ENCODE peak calls at places on chromosomes 12 and 14, in seven cellular contexts. J is suprapubic skin, M is HepG2, W is H1, B is sigmoid colon, V is transverse colon, P is stomach. L is an unnamed sample.

GRCh38 chr14:56351861-56352260 is 227.7 kb upstream of the TMEM260 start:
- DNase-seq in J (no peak), M (no peak), W (no peak), B (no peak), V (no peak), P (no peak), L (no peak)

GRCh38 chr12:121495746-121496145 is 85.1 kb downstream of the KDM2B start:
- DNase-seq in J (no peak), M (no peak), W (no peak), B (no peak), V (no peak), P (no peak), L (no peak)

GRCh38 chr12:98698603-98699463 is 53.7 kb downstream of the APAF1 start:
- DNase-seq in J (no peak), M (peak), W (no peak), B (peak), V (peak), P (peak), L (no peak)

GRCh38 chr14:52061380-52061779 is 7.5 kb downstream of the NID2 start:
- DNase-seq in J (no peak), M (no peak), W (no peak), B (peak), V (no peak), P (no peak), L (peak)

GRCh38 chr12:116385486-116386217 is 108.2 kb upstream of the MED13L start:
- DNase-seq in J (no peak), M (peak), W (no peak), B (no peak), V (no peak), P (no peak), L (no peak)

GRCh38 chr14:28609228-28609828 is 157.3 kb upstream of the FOXG1 start:
- DNase-seq in J (no peak), M (peak), W (peak), B (no peak), V (peak), P (peak), L (no peak)

GRCh38 chr12:58814036-58814435 is 106.3 kb downstream of the LRIG3 start:
- DNase-seq in J (no peak), M (no peak), W (no peak), B (no peak), V (no peak), P (no peak), L (no peak)

GRCh38 chr14:103372552-103373304 is 12.5 kb upstream of the MARK3 start:
- DNase-seq in J (no peak), M (peak), W (no peak), B (peak), V (no peak), P (peak), L (no peak)

GRCh38 chr14:103880334-103880985 is 33.1 kb upstream of the PPP1R13B start:
- DNase-seq in J (peak), M (no peak), W (no peak), B (peak), V (peak), P (peak), L (peak)

GRCh38 chr12:22415342-22416309 is 81.1 kb upstream of the ST8SIA1 start:
- DNase-seq in J (no peak), M (no peak), W (no peak), B (no peak), V (no peak), P (peak), L (no peak)
- TF ChIP-seq POLR2AphosphoS5 in J (no peak), M (no peak), W (no peak), B (no peak), V (no peak), P (no peak), L (no peak)

GRCh38 chr12:52230364-52231281 is 2.4 kb upstream of the KRT7 start:
- DNase-seq in J (peak), M (no peak), W (no peak), B (peak), V (no peak), P (no peak), L (no peak)
- TF ChIP-seq EP300 in J (no peak), M (no peak), W (peak), B (no peak), V (no peak), P (no peak), L (no peak)

DNA sequence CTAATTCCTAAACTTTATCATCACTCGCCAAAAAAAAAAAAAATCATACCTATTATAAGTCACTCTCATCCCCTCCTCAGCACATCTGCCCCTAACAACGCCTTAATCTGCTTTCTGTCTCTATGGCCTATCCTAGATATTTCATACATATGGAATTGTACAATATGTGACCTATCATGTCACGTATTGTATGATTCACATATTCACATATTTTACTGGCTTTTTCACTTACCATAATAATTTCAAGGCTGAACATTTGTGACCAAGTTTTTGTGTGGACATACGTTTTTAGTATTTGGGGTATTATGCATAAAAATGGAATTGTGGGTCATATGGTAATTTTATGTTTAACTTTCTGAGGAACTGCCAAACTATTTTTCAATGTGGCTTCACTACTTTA is 400.7 kb downstream of the DAD1 start:
- DNase-seq in J (no peak), M (no peak), W (no peak), B (no peak), V (no peak), P (no peak), L (no peak)
- TF ChIP-seq POLR2AphosphoS5 in J (no peak), M (no peak), W (no peak), B (no peak), V (no peak), P (no peak), L (no peak)

DNA sequence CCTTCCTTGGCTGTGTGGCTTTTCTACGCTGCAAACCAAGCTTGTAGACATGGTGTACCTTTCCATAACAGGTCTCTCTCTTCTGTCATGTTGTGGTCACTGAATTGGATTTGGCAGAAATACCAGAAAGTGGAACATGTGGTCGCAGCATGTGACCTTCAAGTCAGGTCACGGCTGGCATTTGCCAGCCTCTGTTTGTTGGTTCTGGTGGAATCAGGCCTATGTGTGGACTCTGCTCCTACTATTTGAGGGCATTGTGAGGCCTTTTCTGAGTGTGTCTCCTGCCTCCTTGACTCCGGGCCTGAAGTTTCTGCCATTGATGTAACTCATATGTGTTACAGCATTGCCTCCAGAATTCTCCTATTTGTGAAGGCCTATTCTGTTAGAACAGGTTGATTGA is 116.7 kb downstream of the CACNA1C start:
- DNase-seq in J (no peak), M (peak), W (no peak), B (peak), V (no peak), P (no peak), L (no peak)
- TF ChIP-seq EP300 in J (no peak), M (no peak), W (no peak), B (no peak), V (no peak), P (no peak), L (no peak)

GRCh38 chr12:117686911-117687377 is 281.8 kb downstream of the KSR2 start:
- DNase-seq in J (peak), M (peak), W (no peak), B (peak), V (peak), P (no peak), L (no peak)
- TF ChIP-seq POLR2AphosphoS5 in J (no peak), M (no peak), W (no peak), B (no peak), V (no peak), P (no peak), L (no peak)

GRCh38 chr12:57087689-57088441 is 1.0 kb upstream of the NAB2 start:
- DNase-seq in J (peak), M (peak), W (no peak), B (peak), V (peak), P (peak), L (peak)

GRCh38 chr12:57090456-57090855 is 1.5 kb downstream of the NAB2 start:
- DNase-seq in J (no peak), M (no peak), W (no peak), B (peak), V (no peak), P (no peak), L (no peak)

GRCh38 chr12:57090924-57091632 is 2.2 kb downstream of the NAB2 start:
- DNase-seq in J (peak), M (no peak), W (no peak), B (peak), V (no peak), P (no peak), L (no peak)

GRCh38 chr12:57088442-57089258 is at the start of gene NAB2:
- DNase-seq in J (peak), M (peak), W (no peak), B (peak), V (peak), P (peak), L (peak)

DNA sequence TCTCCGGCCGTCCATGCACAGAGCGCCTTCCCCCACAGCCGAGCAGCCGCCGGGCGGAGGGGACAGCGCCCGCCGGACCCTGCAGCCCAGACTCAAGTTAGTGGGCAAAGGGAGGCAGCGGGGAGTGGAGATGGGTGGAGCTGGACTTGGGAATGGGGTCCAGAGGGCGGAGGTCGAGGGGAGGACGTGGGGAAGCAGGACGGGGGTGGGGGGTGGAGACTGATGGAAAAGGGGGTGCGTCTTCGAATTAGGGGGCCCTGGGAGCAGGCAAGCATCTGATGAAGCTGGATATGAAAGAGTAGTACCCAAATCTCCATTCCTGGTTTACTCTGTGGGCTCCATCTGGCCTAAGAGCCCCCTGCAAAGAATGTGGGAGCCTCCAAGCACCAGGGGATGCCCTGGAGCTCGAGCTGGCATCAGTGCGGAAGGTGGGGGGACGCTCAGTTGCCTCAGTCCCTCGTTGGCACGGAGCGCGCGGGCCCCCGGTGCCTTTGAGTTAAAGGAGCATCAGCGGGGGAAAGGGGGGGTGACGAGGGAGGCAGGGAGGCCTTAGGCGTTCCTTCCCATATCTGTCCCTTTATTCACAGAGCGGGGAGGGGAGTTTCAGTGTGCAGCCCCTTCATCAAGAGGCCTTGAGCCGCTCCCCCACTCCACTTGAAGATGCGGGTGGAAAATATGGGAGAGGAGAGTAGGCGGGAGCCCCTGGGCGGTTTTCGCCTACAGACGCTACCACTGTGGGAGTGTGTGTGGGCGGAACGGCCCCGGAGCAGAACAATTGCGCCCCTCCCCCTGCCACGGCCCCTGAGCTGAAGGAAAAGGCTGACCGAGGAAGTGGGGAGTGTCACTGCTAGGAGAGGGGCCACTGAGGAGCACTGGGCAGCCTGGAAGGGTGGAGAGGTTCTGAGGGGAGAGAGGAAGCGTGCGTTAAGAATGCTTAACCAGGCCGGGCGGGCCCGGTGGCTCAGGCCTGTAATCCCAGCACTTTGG is 638 bp downstream of the NAB2 start:
- DNase-seq in J (peak), M (no peak), W (no peak), B (peak), V (peak), P (peak), L (no peak)
- TF ChIP-seq EP300 in J (no peak), M (no peak), W (no peak), B (no peak), V (no peak), P (no peak), L (no peak)

GRCh38 chr12:6096527-6096926 is 27.9 kb downstream of the VWF start:
- DNase-seq in J (no peak), M (no peak), W (no peak), B (no peak), V (no peak), P (no peak), L (no peak)
- TF ChIP-seq POLR2AphosphoS5 in J (no peak), M (no peak), W (no peak), B (no peak), V (no peak), P (no peak), L (no peak)

L was measured in esophagus muscularis mucosa.